ENCODE peak calls at places on chromosome 18, in five cellular contexts. J is PC-9, W is gastrocnemius medialis, X is adrenal gland, K is OCI-LY7. S is an unnamed sample.

GRCh38 chr18:56402872-56403516 is 235.4 kb downstream of the TXNL1 start:
- DNase-seq in X (no peak), W (peak), J (peak), K (no peak), S (peak)

GRCh38 chr18:78561757-78562445 is 417.7 kb upstream of the SALL3 start:
- DNase-seq in W (no peak), J (no peak), X (no peak), K (no peak), S (no peak)

GRCh38 chr18:9859232-9859631 is 26.5 kb upstream of the TXNDC2 start:
- DNase-seq in X (no peak), K (no peak), W (no peak), J (no peak), S (no peak)

GRCh38 chr18:79378416-79379250 is 17.1 kb upstream of the NFATC1 start:
- DNase-seq in W (peak), K (peak), J (no peak), X (peak), S (peak)

GRCh38 chr18:212780-213179 is 54.4 kb downstream of the USP14 start:
- DNase-seq in K (peak), J (no peak), X (no peak), W (no peak), S (no peak)

GRCh38 chr18:3186678-3187658 is 32.8 kb downstream of the MYOM1 start:
- DNase-seq in W (no peak), J (no peak), K (peak), X (no peak), S (no peak)

GRCh38 chr18:72460210-72460680 is 83.9 kb downstream of the CBLN2 start:
- DNase-seq in K (no peak), W (no peak), X (no peak), J (no peak), S (no peak)

GRCh38 chr18:65983750-65984149 is 232.9 kb downstream of the CDH7 start:
- DNase-seq in X (no peak), J (no peak), W (no peak), K (no peak), S (no peak)

GRCh38 chr18:75248426-75249191 is 38.0 kb downstream of the TSHZ1 start:
- DNase-seq in K (no peak), X (no peak), W (no peak), J (no peak), S (no peak)

GRCh38 chr18:74351354-74351753 is 35.7 kb downstream of the C18orf63 start:
- DNase-seq in J (no peak), X (no peak), W (no peak), K (peak), S (peak)

GRCh38 chr18:42310956-42311355 is 355.9 kb downstream of the PIK3C3 start:
- DNase-seq in J (no peak), W (peak), K (no peak), X (no peak), S (peak)

GRCh38 chr18:2894841-2895370 is 48.1 kb downstream of the EMILIN2 start:
- DNase-seq in W (no peak), J (no peak), K (no peak), X (no peak), S (no peak)

GRCh38 chr18:3823073-3823472 is 373.1 kb downstream of the TGIF1 start:
- DNase-seq in K (no peak), W (no peak), X (no peak), J (no peak), S (no peak)

GRCh38 chr18:63505566-63506335 is 29.0 kb downstream of the SERPINB5 start:
- DNase-seq in J (no peak), W (no peak), K (peak), X (no peak), S (peak)

GRCh38 chr18:46265190-46266156 is 161.3 kb downstream of the HAUS1 start:
- DNase-seq in K (no peak), J (no peak), X (no peak), W (no peak), S (no peak)

GRCh38 chr18:43780782-43781340 is 503.6 kb upstream of the SYT4 start:
- DNase-seq in J (no peak), X (no peak), W (no peak), K (no peak), S (peak)

GRCh38 chr18:70072678-70073077 is 125.0 kb upstream of the CD226 start:
- DNase-seq in J (no peak), K (no peak), W (no peak), X (no peak), S (no peak)

GRCh38 chr18:21181763-21182162 is 60.3 kb upstream of the GREB1L start:
- DNase-seq in K (no peak), W (no peak), J (no peak), X (no peak), S (no peak)

GRCh38 chr18:51385270-51385669 is 187.8 kb upstream of the MEX3C start:
- DNase-seq in W (no peak), K (no peak), X (no peak), J (no peak), S (no peak)

GRCh38 chr18:53756607-53756972 is 467.9 kb downstream of the MBD2 start:
- DNase-seq in X (no peak), W (no peak), J (no peak), K (no peak), S (no peak)

GRCh38 chr18:55694291-55694690 is 106.3 kb upstream of the TCF4 start:
- DNase-seq in K (no peak), X (no peak), W (no peak), J (peak), S (no peak)

GRCh38 chr18:41955688-41956087 is 654 bp downstream of the PIK3C3 start:
- DNase-seq in J (no peak), X (no peak), W (no peak), K (no peak), S (no peak)

GRCh38 chr18:10193446-10193845 is 261.0 kb upstream of the APCDD1 start:
- DNase-seq in W (no peak), K (no peak), J (no peak), X (no peak), S (no peak)

GRCh38 chr18:10928971-10929373 is 220.4 kb downstream of the PIEZO2 start:
- DNase-seq in X (no peak), K (peak), W (no peak), J (no peak), S (no peak)

GRCh38 chr18:57542126-57542525 is 44.4 kb downstream of the FECH start:
- DNase-seq in J (no peak), W (no peak), K (no peak), X (no peak), S (no peak)

GRCh38 chr18:2826581-2826980 is 20.2 kb upstream of the EMILIN2 start:
- DNase-seq in K (no peak), J (no peak), X (peak), W (peak), S (no peak)

GRCh38 chr18:79637921-79638855 is 41.4 kb upstream of the CTDP1 start:
- DNase-seq in J (no peak), W (no peak), K (no peak), X (peak), S (no peak)

GRCh38 chr18:34772887-34773286 is 62.8 kb downstream of the DTNA start:
- DNase-seq in W (no peak), K (no peak), J (no peak), X (no peak), S (no peak)

GRCh38 chr18:78721986-78722385 is 257.6 kb upstream of the SALL3 start:
- DNase-seq in J (no peak), X (no peak), W (no peak), K (no peak), S (no peak)

GRCh38 chr18:70243545-70243944 is 38.1 kb upstream of the RTTN start:
- DNase-seq in J (peak), K (no peak), X (no peak), W (no peak), S (no peak)

GRCh38 chr18:66560092-66560491 is 43.8 kb downstream of the CDH19 start:
- DNase-seq in X (peak), W (no peak), K (no peak), J (peak), S (peak)

GRCh38 chr18:8368490-8369217 is 240.6 kb upstream of the RAB12 start:
- DNase-seq in K (no peak), W (no peak), J (no peak), X (no peak), S (no peak)

GRCh38 chr18:48674198-48674721 is 135.4 kb downstream of the CTIF start:
- DNase-seq in X (peak), K (no peak), J (no peak), W (no peak), S (no peak)

GRCh38 chr18:55781481-55781957 is 193.5 kb upstream of the TCF4 start:
- DNase-seq in J (peak), K (peak), W (peak), X (peak), S (peak)

GRCh38 chr18:31977270-31977872 is 34.4 kb upstream of the TRAPPC8 start:
- DNase-seq in J (no peak), X (peak), W (no peak), K (peak), S (no peak)

GRCh38 chr18:70284976-70285610 is 3.8 kb upstream of the SOCS6 start:
- DNase-seq in J (no peak), K (no peak), X (no peak), W (no peak), S (no peak)

GRCh38 chr18:79693561-79694205 is 14.1 kb downstream of the CTDP1 start:
- DNase-seq in K (no peak), X (no peak), J (no peak), W (no peak), S (no peak)

GRCh38 chr18:3066391-3067079 is 53.6 kb upstream of the LPIN2 start:
- DNase-seq in X (no peak), J (no peak), W (no peak), K (no peak), S (no peak)

GRCh38 chr18:54386043-54386442 is 28.3 kb downstream of the C18orf54 start:
- DNase-seq in X (no peak), K (no peak), J (no peak), W (no peak), S (no peak)

GRCh38 chr18:62211323-62211828 is 24.3 kb downstream of the RELCH start:
- DNase-seq in K (no peak), W (no peak), J (no peak), X (no peak), S (no peak)
- H3K27ac ChIP-seq in K (no peak), W (no peak), J (no peak), X (no peak), S (no peak)

GRCh38 chr18:50061876-50062517 is 132.9 kb downstream of the MYO5B start:
- DNase-seq in J (no peak), W (no peak), K (no peak), X (no peak), S (no peak)
- H3K27ac ChIP-seq in J (no peak), W (no peak), K (no peak), X (no peak), S (no peak)

GRCh38 chr18:40404284-40404683 is 1550.8 kb upstream of the PIK3C3 start:
- DNase-seq in W (no peak), X (no peak), J (no peak), K (no peak), S (no peak)

GRCh38 chr18:40413160-40413559 is 1541.9 kb upstream of the PIK3C3 start:
- DNase-seq in W (no peak), X (no peak), J (no peak), K (no peak), S (no peak)

GRCh38 chr18:40402052-40402451 is 1553.0 kb upstream of the PIK3C3 start:
- DNase-seq in K (no peak), X (no peak), W (no peak), J (no peak), S (no peak)

GRCh38 chr18:40412410-40412809 is 1542.6 kb upstream of the PIK3C3 start:
- DNase-seq in K (no peak), X (no peak), J (no peak), W (no peak), S (no peak)

GRCh38 chr18:40407913-40408312 is 1547.1 kb upstream of the PIK3C3 start:
- DNase-seq in K (no peak), J (no peak), W (no peak), X (no peak), S (no peak)
- H3K27ac ChIP-seq in K (no peak), J (no peak), W (no peak), X (no peak), S (no peak)

GRCh38 chr18:59697236-59697932 is at the start of gene CCBE1:
- DNase-seq in K (no peak), X (peak), W (peak), J (no peak), S (no peak)
- H3K27ac ChIP-seq in K (no peak), X (peak), W (no peak), J (no peak), S (peak)

GRCh38 chr18:24985616-24986015 is 366.4 kb downstream of the ZNF521 start:
- DNase-seq in K (no peak), W (no peak), X (no peak), J (no peak), S (no peak)

GRCh38 chr18:24982831-24983230 is 369.1 kb downstream of the ZNF521 start:
- DNase-seq in W (no peak), J (no peak), X (no peak), K (no peak), S (no peak)

GRCh38 chr18:24986611-24987270 is 365.2 kb downstream of the ZNF521 start:
- DNase-seq in J (no peak), K (no peak), W (no peak), X (no peak), S (no peak)

GRCh38 chr18:24987271-24987932 is 364.6 kb downstream of the ZNF521 start:
- DNase-seq in K (no peak), X (no peak), J (no peak), W (peak), S (no peak)

DNA sequence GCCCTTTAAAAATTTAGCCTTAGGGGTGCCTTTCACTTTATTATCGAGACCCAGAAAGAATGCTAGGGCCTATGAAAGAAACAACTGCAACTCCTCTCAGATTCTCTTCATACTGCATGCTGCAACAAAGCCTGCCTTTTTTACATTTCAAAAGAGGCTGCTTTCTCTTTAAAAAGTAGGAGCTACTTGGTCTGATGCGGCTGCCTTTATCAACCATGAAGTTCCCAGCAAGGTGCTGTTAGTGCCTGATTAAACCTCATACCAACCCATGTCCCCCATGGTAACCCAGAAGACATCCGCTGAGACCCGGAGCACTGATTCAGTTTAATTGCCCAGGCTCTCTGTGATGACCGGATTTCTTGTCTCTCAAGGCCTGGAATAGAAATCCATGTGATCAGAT is 368.4 kb downstream of the ZNF521 start:
- DNase-seq in J (no peak), K (no peak), W (no peak), X (no peak), S (no peak)
- H3K27ac ChIP-seq in J (no peak), K (no peak), W (no peak), X (no peak), S (no peak)